ENCODE peak calls at places on chromosomes 4 and X, in nine cellular contexts. G is fibroblast of lung, A is IMR-90, O is astrocyte, K is colonic mucosa, L is keratinocyte, P is adipocyte, S is GM23248, T is HCT116. Z is an unnamed sample.

GRCh38 chr4:89213382-89213701 is 94.3 kb downstream of the GPRIN3 start:
- DNase-seq in L (no peak), G (no peak), T (no peak), O (no peak), P (no peak), A (no peak), K (no peak), S (no peak), Z (no peak)

GRCh38 chr4:47662975-47663374 is 174.9 kb downstream of the CORIN start:
- DNase-seq in A (no peak), P (peak; percentile 33), T (peak; percentile 29), S (peak; percentile 42), L (no peak), O (no peak), G (no peak), K (peak; percentile 20), Z (no peak)

GRCh38 chr4:55791666-55792065 is 27.9 kb upstream of the EXOC1L start:
- DNase-seq in A (no peak), G (peak; percentile 1), T (no peak), L (no peak), S (peak; percentile 2), K (no peak), O (no peak), P (no peak), Z (no peak)

GRCh38 chr4:7195546-7196282 is 3.4 kb downstream of the SORCS2 start:
- DNase-seq in A (no peak), P (peak; percentile 75), S (peak; percentile 37), G (peak; percentile 84), L (no peak), T (no peak), K (no peak), O (peak; percentile 81), Z (no peak)

GRCh38 chrX:119885554-119886428 is 9.9 kb upstream of the AKAP14 start:
- DNase-seq in L (no peak), P (no peak), O (no peak), S (no peak), K (peak; percentile 29), G (no peak), A (peak; percentile 13), T (no peak), Z (no peak)

GRCh38 chrX:133323450-133323849 is 91.8 kb downstream of the GPC4 start:
- DNase-seq in G (no peak), L (no peak), A (no peak), T (no peak), K (no peak), O (no peak), P (no peak), S (no peak), Z (no peak)

GRCh38 chrX:68183612-68184214 is 249.6 kb downstream of the OPHN1 start:
- DNase-seq in G (peak; percentile 24), T (no peak), P (peak; percentile 66), K (no peak), L (no peak), A (peak; percentile 51), S (peak; percentile 51), O (no peak), Z (peak; percentile 28)

GRCh38 chr4:81919238-81919637 is 447.5 kb upstream of the RASGEF1B start:
- DNase-seq in K (no peak), T (peak; percentile 12), L (no peak), P (no peak), S (peak; percentile 33), G (no peak), O (no peak), A (peak; percentile 1), Z (no peak)

GRCh38 chrX:104335765-104336164 is 81.0 kb upstream of the ESX1 start:
- DNase-seq in P (peak; percentile 72), K (no peak), G (peak; percentile 95), O (peak; percentile 94), S (peak; percentile 87), A (peak; percentile 90), L (no peak), T (no peak), Z (no peak)

GRCh38 chr4:165627128-165627527 is 245.9 kb upstream of the TLL1 start:
- DNase-seq in O (no peak), G (no peak), P (no peak), L (no peak), S (no peak), T (no peak), A (no peak), K (no peak), Z (no peak)

GRCh38 chr4:2255501-2256155 is 6.3 kb downstream of the MXD4 start:
- DNase-seq in A (no peak), O (peak; percentile 23), G (peak; percentile 49), T (no peak), L (no peak), S (no peak), K (peak; percentile 17), P (no peak), Z (no peak)

GRCh38 chr4:27357283-27357682 is 496.6 kb downstream of the STIM2 start:
- DNase-seq in G (peak; percentile 27), L (no peak), S (peak; percentile 51), K (no peak), T (no peak), A (no peak), O (no peak), P (peak; percentile 49), Z (no peak)

GRCh38 chrX:119541188-119541587 is 24.0 kb downstream of the STEEP1 start:
- DNase-seq in L (no peak), O (peak; percentile 66), K (no peak), T (no peak), S (peak; percentile 83), A (peak; percentile 86), P (peak; percentile 57), G (peak; percentile 74), Z (peak; percentile 49)

GRCh38 chr4:151730003-151730559 is 30.7 kb downstream of the GATB start:
- DNase-seq in L (peak; percentile 89), P (no peak), K (peak; percentile 74), T (peak; percentile 10), S (peak; percentile 22), G (peak; percentile 18), O (peak; percentile 10), A (no peak), Z (no peak)

GRCh38 chr4:577499-578450 is 1.7 kb upstream of the TMEM271 start:
- DNase-seq in P (peak; percentile 55), S (peak; percentile 54), A (no peak), O (peak; percentile 8), L (no peak), T (no peak), K (no peak), G (peak; percentile 36), Z (peak; percentile 63)
- H3K4me3 ChIP-seq in P (no peak overlapping the region), S (no peak overlapping the region), A (no peak overlapping the region), O (no peak overlapping the region), L (peak overlapping the region; percentile 3), T (no peak overlapping the region), K (no peak overlapping the region), G (no peak overlapping the region), Z (peak overlapping the region; percentile 65)

GRCh38 chr4:70711599-70711998 is 10.2 kb upstream of the RUFY3 start:
- DNase-seq in T (no peak), P (no peak), L (no peak), S (no peak), O (peak; percentile 37), A (no peak), K (no peak), G (no peak), Z (no peak)
- H3K9ac ChIP-seq in T (no peak overlapping the region), P (no peak overlapping the region), L (no peak overlapping the region), S (no peak overlapping the region), O (no peak overlapping the region), A (no peak overlapping the region), K (no peak overlapping the region), G (no peak overlapping the region), Z (no peak overlapping the region)

GRCh38 chr4:155704841-155705404 is 38.3 kb downstream of the GUCY1A1 start:
- DNase-seq in S (no peak), G (no peak), L (no peak), P (no peak), T (no peak), A (no peak), O (no peak), K (no peak), Z (no peak)

GRCh38 chr4:155709878-155710277 is 43.2 kb downstream of the GUCY1A1 start:
- DNase-seq in P (no peak), O (no peak), S (no peak), G (no peak), A (no peak), L (no peak), K (no peak), T (no peak), Z (no peak)

GRCh38 chr4:155705664-155706063 is 39.0 kb downstream of the GUCY1A1 start:
- DNase-seq in O (peak; percentile 83), A (peak; percentile 64), P (peak; percentile 15), K (no peak), S (no peak), T (no peak), L (no peak), G (peak; percentile 84), Z (no peak)

GRCh38 chr4:155708782-155709181 is 42.1 kb downstream of the GUCY1A1 start:
- DNase-seq in T (no peak), P (no peak), K (no peak), L (no peak), G (no peak), O (no peak), A (no peak), S (no peak), Z (no peak)

DNA sequence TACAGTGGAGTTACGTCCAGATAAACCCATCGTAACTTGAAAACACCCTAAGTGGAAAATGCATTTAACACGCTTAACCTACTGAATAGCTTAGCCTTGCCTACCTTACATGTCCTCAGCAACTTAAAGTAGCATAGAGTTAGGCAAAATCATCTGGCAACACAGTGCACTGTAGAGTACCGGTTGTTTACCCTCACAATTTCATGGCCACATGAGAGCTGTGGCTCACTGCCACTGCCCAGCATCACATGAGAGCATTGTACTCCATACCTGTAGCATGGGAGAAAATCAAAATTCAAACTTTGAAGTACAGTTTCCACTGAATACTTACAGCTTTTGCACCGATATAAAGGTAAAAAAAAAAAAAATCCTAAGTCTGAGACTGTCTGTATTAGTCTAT is 40.6 kb downstream of the GUCY1A1 start:
- DNase-seq in T (no peak), K (no peak), L (no peak), S (no peak), O (no peak), A (no peak), P (no peak), G (no peak), Z (no peak)
- H3K4me3 ChIP-seq in T (no peak overlapping the region), K (no peak overlapping the region), L (no peak overlapping the region), S (no peak overlapping the region), O (no peak overlapping the region), A (no peak overlapping the region), P (no peak overlapping the region), G (no peak overlapping the region), Z (no peak overlapping the region)

DNA sequence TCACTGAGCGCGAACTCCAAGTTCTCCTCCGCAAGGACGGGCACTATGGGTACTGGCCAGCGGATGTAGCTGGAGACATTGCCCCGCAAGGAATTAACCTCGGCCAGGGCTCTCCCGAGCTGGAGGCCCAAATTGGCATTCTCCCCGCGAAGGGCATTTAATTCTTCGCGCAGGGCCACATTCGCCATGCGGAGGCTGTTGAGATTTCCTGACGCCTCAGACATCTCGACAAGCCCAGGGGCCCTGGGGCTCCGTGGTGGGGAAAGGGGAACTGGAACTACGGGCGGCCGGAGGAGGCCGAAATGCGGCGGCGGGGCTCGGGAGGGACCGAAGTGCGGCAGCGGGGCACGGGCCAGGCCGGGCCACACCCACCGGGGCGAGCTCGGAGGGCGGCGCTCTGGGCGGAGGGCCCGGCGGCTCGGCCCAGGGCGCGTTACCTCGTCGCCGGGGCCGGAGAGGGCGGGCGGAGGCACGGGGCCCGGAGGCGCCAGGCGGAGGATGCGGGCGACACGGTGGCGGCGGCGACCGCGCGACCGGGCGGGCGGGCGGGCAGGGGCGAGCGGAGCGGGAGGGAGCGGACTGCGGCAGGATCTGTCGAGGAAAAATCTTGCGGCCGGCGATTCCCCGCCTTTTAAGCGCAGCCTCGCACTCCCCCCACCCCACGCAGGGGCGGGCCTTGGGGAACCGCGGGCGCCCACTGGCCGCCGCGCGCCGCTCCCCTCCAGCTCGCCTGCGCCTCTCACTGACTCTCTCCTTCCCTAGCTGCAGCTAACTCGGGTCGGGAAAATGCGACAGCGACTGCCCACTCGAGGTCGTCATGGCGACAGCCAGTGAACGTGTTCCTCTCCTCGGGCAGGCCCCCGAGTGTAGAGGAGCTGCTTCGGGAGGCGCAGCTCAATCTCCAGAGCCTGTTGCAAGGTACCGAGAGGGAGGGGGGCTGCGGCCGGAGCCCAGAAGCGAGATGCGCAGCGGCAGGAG is at the start of gene RTL5:
- DNase-seq in L (no peak), T (peak; percentile 63), S (peak; percentile 88), O (peak; percentile 81), A (peak; percentile 85), G (peak; percentile 89), P (peak; percentile 94), K (peak; percentile 67), Z (peak; percentile 54)
- H3K9ac ChIP-seq in L (no peak within 1 kb of the TSS), T (peak within 1 kb of the TSS; percentile 35), S (peak within 1 kb of the TSS; percentile 79), O (peak within 1 kb of the TSS; percentile 75), A (peak within 1 kb of the TSS; percentile 31), G (peak within 1 kb of the TSS; percentile 37), P (peak within 1 kb of the TSS; percentile 83), K (peak within 1 kb of the TSS; percentile 24), Z (peak within 1 kb of the TSS; percentile 33)